ENCODE peak calls at places on chromosomes 3 and 15, in seven cellular contexts. One of them, this sample, is unnamed.

GRCh38 chr3:161156936-161157335 is 51.8 kb upstream of the B3GALNT1 start:
- DNase-seq in pancreas: no peak
- DNase-seq in CMK: no peak
- DNase-seq in stimulated activated CD8-positive, alpha-beta memory T cell treated with anti-CD3 and anti-CD28 coated beads, Interleukin-4, amount 100 ng/mL, for 4 hours: no peak
- DNase-seq in GDM1: no peak
- DNase-seq in lower leg skin: no peak
- DNase-seq in AG08395: no peak
- DNase-seq in this sample: no peak

GRCh38 chr3:12367346-12367745 is 78.5 kb downstream of the PPARG start:
- DNase-seq in pancreas: no peak
- DNase-seq in CMK: no peak
- DNase-seq in stimulated activated CD8-positive, alpha-beta memory T cell treated with anti-CD3 and anti-CD28 coated beads, Interleukin-4, amount 100 ng/mL, for 4 hours: no peak
- DNase-seq in GDM1: no peak
- DNase-seq in lower leg skin: no peak
- DNase-seq in AG08395: no peak
- DNase-seq in this sample: no peak

GRCh38 chr3:195405646-195406045 is 37.2 kb downstream of the ACAP2 start:
- DNase-seq in pancreas: no peak
- DNase-seq in CMK: no peak
- DNase-seq in stimulated activated CD8-positive, alpha-beta memory T cell treated with anti-CD3 and anti-CD28 coated beads, Interleukin-4, amount 100 ng/mL, for 4 hours: no peak
- DNase-seq in GDM1: no peak
- DNase-seq in lower leg skin: no peak
- DNase-seq in AG08395: no peak
- DNase-seq in this sample: no peak

GRCh38 chr15:35301088-35301487 is 216.0 kb upstream of the NANOGP8 start:
- DNase-seq in pancreas: no peak
- DNase-seq in CMK: no peak
- DNase-seq in stimulated activated CD8-positive, alpha-beta memory T cell treated with anti-CD3 and anti-CD28 coated beads, Interleukin-4, amount 100 ng/mL, for 4 hours: no peak
- DNase-seq in GDM1: no peak
- DNase-seq in lower leg skin: no peak
- DNase-seq in AG08395: no peak
- DNase-seq in this sample: no peak

GRCh38 chr3:49244589-49245205 is 32.3 kb downstream of the C3orf62 start:
- DNase-seq in pancreas: no peak
- DNase-seq in CMK: no peak
- DNase-seq in stimulated activated CD8-positive, alpha-beta memory T cell treated with anti-CD3 and anti-CD28 coated beads, Interleukin-4, amount 100 ng/mL, for 4 hours: no peak
- DNase-seq in GDM1: no peak
- DNase-seq in lower leg skin: no peak
- DNase-seq in AG08395: no peak
- DNase-seq in this sample: no peak

GRCh38 chr15:64893481-64894394 is 18.0 kb upstream of the ANKDD1A start:
- DNase-seq in pancreas: peak
- DNase-seq in CMK: peak
- DNase-seq in stimulated activated CD8-positive, alpha-beta memory T cell treated with anti-CD3 and anti-CD28 coated beads, Interleukin-4, amount 100 ng/mL, for 4 hours: peak
- DNase-seq in GDM1: peak
- DNase-seq in lower leg skin: peak
- DNase-seq in AG08395: peak
- DNase-seq in this sample: peak

GRCh38 chr15:26868029-26868685 is 1.3 kb downstream of the GABRA5 start:
- DNase-seq in pancreas: no peak
- DNase-seq in CMK: no peak
- DNase-seq in stimulated activated CD8-positive, alpha-beta memory T cell treated with anti-CD3 and anti-CD28 coated beads, Interleukin-4, amount 100 ng/mL, for 4 hours: no peak
- DNase-seq in GDM1: no peak
- DNase-seq in lower leg skin: no peak
- DNase-seq in AG08395: no peak
- DNase-seq in this sample: no peak

GRCh38 chr3:56837196-56837955 is 35.6 kb upstream of the ARHGEF3 start:
- DNase-seq in pancreas: no peak
- DNase-seq in CMK: no peak
- DNase-seq in stimulated activated CD8-positive, alpha-beta memory T cell treated with anti-CD3 and anti-CD28 coated beads, Interleukin-4, amount 100 ng/mL, for 4 hours: no peak
- DNase-seq in GDM1: peak
- DNase-seq in lower leg skin: no peak
- DNase-seq in AG08395: no peak
- DNase-seq in this sample: no peak

This sample was measured in naive thymus-derived CD4-positive, alpha-beta T cell.